ENCODE peak calls at places on chromosomes 13 and 19, in five cellular contexts. One of them, this sample, is unnamed.

GRCh38 chr13:110499621-110500281 is 61.8 kb downstream of the RAB20 start:
- DNase-seq in thoracic aorta: no peak
- DNase-seq in RWPE1: peak; percentile 21
- DNase-seq in CD8-positive, alpha-beta T cell: no peak
- DNase-seq in mammary epithelial cell: no peak
- DNase-seq in this sample: peak; percentile 50

GRCh38 chr19:33294058-33294798 is 8.1 kb downstream of the CEBPA start:
- DNase-seq in mammary epithelial cell: no peak
- DNase-seq in RWPE1: no peak
- DNase-seq in CD8-positive, alpha-beta T cell: no peak
- DNase-seq in thoracic aorta: no peak
- DNase-seq in this sample: no peak

GRCh38 chr19:862529-863304 is 3.3 kb downstream of the CFD start:
- DNase-seq in mammary epithelial cell: peak; percentile 37
- DNase-seq in RWPE1: peak; percentile 63
- DNase-seq in CD8-positive, alpha-beta T cell: peak; percentile 77
- DNase-seq in thoracic aorta: no peak
- DNase-seq in this sample: peak; percentile 17

GRCh38 chr19:18768046-18768771 is 22.9 kb downstream of the COMP start:
- DNase-seq in thoracic aorta: no peak
- DNase-seq in mammary epithelial cell: no peak
- DNase-seq in CD8-positive, alpha-beta T cell: no peak
- DNase-seq in RWPE1: no peak
- DNase-seq in this sample: no peak

GRCh38 chr19:1438933-1439358 is 750 bp downstream of the RPS15 start:
- DNase-seq in thoracic aorta: no peak
- DNase-seq in CD8-positive, alpha-beta T cell: no peak
- DNase-seq in mammary epithelial cell: no peak
- DNase-seq in RWPE1: no peak
- DNase-seq in this sample: no peak

GRCh38 chr13:42581427-42581826 is 7.5 kb downstream of the TNFSF11 start:
- DNase-seq in CD8-positive, alpha-beta T cell: no peak
- DNase-seq in thoracic aorta: no peak
- DNase-seq in RWPE1: no peak
- DNase-seq in mammary epithelial cell: no peak
- DNase-seq in this sample: no peak

GRCh38 chr19:52963229-52963760 is 614 bp upstream of the ZNF816 start:
- DNase-seq in thoracic aorta: no peak
- DNase-seq in mammary epithelial cell: no peak
- DNase-seq in RWPE1: no peak
- DNase-seq in CD8-positive, alpha-beta T cell: no peak
- DNase-seq in this sample: no peak

GRCh38 chr19:18218159-18218558 is 8.1 kb downstream of the PDE4C start:
- DNase-seq in CD8-positive, alpha-beta T cell: no peak
- DNase-seq in thoracic aorta: no peak
- DNase-seq in mammary epithelial cell: no peak
- DNase-seq in RWPE1: no peak
- DNase-seq in this sample: no peak

GRCh38 chr19:33389574-33390119 is 16.1 kb downstream of the CEBPG start:
- DNase-seq in RWPE1: no peak
- DNase-seq in CD8-positive, alpha-beta T cell: no peak
- DNase-seq in thoracic aorta: no peak
- DNase-seq in mammary epithelial cell: no peak
- DNase-seq in this sample: no peak

GRCh38 chr19:49119411-49120324 is at the start of gene PPFIA3:
- DNase-seq in RWPE1: no peak
- DNase-seq in CD8-positive, alpha-beta T cell: no peak
- DNase-seq in thoracic aorta: no peak
- DNase-seq in mammary epithelial cell: peak; percentile 63
- DNase-seq in this sample: peak; percentile 54

GRCh38 chr13:75587679-75588078 is 38.1 kb downstream of the UCHL3 start:
- DNase-seq in RWPE1: no peak
- DNase-seq in thoracic aorta: no peak
- DNase-seq in mammary epithelial cell: peak; percentile 40
- DNase-seq in CD8-positive, alpha-beta T cell: no peak
- DNase-seq in this sample: peak; percentile 4

GRCh38 chr19:46718157-46718933 is 1.4 kb upstream of the PRKD2 start:
- DNase-seq in RWPE1: peak; percentile 66
- DNase-seq in mammary epithelial cell: no peak
- DNase-seq in CD8-positive, alpha-beta T cell: peak; percentile 23
- DNase-seq in thoracic aorta: no peak
- DNase-seq in this sample: no peak

GRCh38 chr19:10102787-10103236 is 334 bp upstream of the ANGPTL6 start:
- DNase-seq in thoracic aorta: no peak
- DNase-seq in mammary epithelial cell: no peak
- DNase-seq in CD8-positive, alpha-beta T cell: no peak
- DNase-seq in RWPE1: no peak
- DNase-seq in this sample: no peak

GRCh38 chr13:20843177-20843576 is 59.4 kb downstream of the XPO4 start:
- DNase-seq in thoracic aorta: no peak
- DNase-seq in CD8-positive, alpha-beta T cell: no peak
- DNase-seq in mammary epithelial cell: no peak
- DNase-seq in RWPE1: no peak
- DNase-seq in this sample: peak; percentile 18

GRCh38 chr13:40624338-40624737 is 42.1 kb downstream of the FOXO1 start:
- DNase-seq in mammary epithelial cell: peak; percentile 36
- DNase-seq in RWPE1: peak; percentile 19
- DNase-seq in thoracic aorta: no peak
- DNase-seq in CD8-positive, alpha-beta T cell: no peak
- DNase-seq in this sample: no peak

GRCh38 chr19:49746206-49746958 is 16.7 kb downstream of the TSKS start:
- DNase-seq in thoracic aorta: no peak
- DNase-seq in RWPE1: peak; percentile 80
- DNase-seq in CD8-positive, alpha-beta T cell: peak; percentile 6
- DNase-seq in mammary epithelial cell: no peak
- DNase-seq in this sample: no peak

GRCh38 chr13:93409001-93409400 is 182.4 kb downstream of the GPC6 start:
- DNase-seq in mammary epithelial cell: no peak
- DNase-seq in RWPE1: no peak
- DNase-seq in thoracic aorta: no peak
- DNase-seq in CD8-positive, alpha-beta T cell: no peak
- DNase-seq in this sample: peak; percentile 45

GRCh38 chr13:98207411-98207810 is 30.3 kb upstream of the RNF113B start:
- DNase-seq in thoracic aorta: no peak
- DNase-seq in RWPE1: no peak
- DNase-seq in mammary epithelial cell: no peak
- DNase-seq in CD8-positive, alpha-beta T cell: no peak
- DNase-seq in this sample: peak; percentile 55

GRCh38 chr19:54208784-54209057 is 8.1 kb downstream of the RPS9 start:
- DNase-seq in mammary epithelial cell: no peak
- DNase-seq in CD8-positive, alpha-beta T cell: no peak
- DNase-seq in thoracic aorta: no peak
- DNase-seq in RWPE1: no peak
- DNase-seq in this sample: no peak

GRCh38 chr13:39415403-39415802 is 187.6 kb downstream of the LHFPL6 start:
- DNase-seq in mammary epithelial cell: peak; percentile 22
- DNase-seq in RWPE1: peak; percentile 6
- DNase-seq in CD8-positive, alpha-beta T cell: no peak
- DNase-seq in thoracic aorta: no peak
- DNase-seq in this sample: peak; percentile 43

GRCh38 chr13:49615844-49616687 is 12.2 kb upstream of the ARL11 start:
- DNase-seq in CD8-positive, alpha-beta T cell: no peak
- DNase-seq in mammary epithelial cell: no peak
- DNase-seq in RWPE1: no peak
- DNase-seq in thoracic aorta: no peak
- DNase-seq in this sample: no peak
- H3K27ac ChIP-seq in CD8-positive, alpha-beta T cell: no peak overlapping the region
- H3K27ac ChIP-seq in mammary epithelial cell: no peak overlapping the region
- H3K27ac ChIP-seq in RWPE1: no peak overlapping the region
- H3K27ac ChIP-seq in thoracic aorta: no peak overlapping the region
- H3K27ac ChIP-seq in this sample: peak overlapping the region; percentile 24

GRCh38 chr19:6261883-6262282 is 17.9 kb downstream of the MLLT1 start:
- DNase-seq in CD8-positive, alpha-beta T cell: no peak
- DNase-seq in thoracic aorta: no peak
- DNase-seq in RWPE1: no peak
- DNase-seq in mammary epithelial cell: no peak
- DNase-seq in this sample: no peak

GRCh38 chr19:6260376-6260775 is 19.4 kb downstream of the MLLT1 start:
- DNase-seq in mammary epithelial cell: no peak
- DNase-seq in thoracic aorta: no peak
- DNase-seq in CD8-positive, alpha-beta T cell: no peak
- DNase-seq in RWPE1: no peak
- DNase-seq in this sample: no peak

GRCh38 chr19:6258812-6259311 is 20.9 kb downstream of the MLLT1 start:
- DNase-seq in CD8-positive, alpha-beta T cell: no peak
- DNase-seq in RWPE1: no peak
- DNase-seq in thoracic aorta: no peak
- DNase-seq in mammary epithelial cell: no peak
- DNase-seq in this sample: no peak

GRCh38 chr19:6260912-6261636 is 18.7 kb downstream of the MLLT1 start:
- DNase-seq in thoracic aorta: no peak
- DNase-seq in mammary epithelial cell: no peak
- DNase-seq in RWPE1: peak; percentile 36
- DNase-seq in CD8-positive, alpha-beta T cell: no peak
- DNase-seq in this sample: peak; percentile 22

DNA sequence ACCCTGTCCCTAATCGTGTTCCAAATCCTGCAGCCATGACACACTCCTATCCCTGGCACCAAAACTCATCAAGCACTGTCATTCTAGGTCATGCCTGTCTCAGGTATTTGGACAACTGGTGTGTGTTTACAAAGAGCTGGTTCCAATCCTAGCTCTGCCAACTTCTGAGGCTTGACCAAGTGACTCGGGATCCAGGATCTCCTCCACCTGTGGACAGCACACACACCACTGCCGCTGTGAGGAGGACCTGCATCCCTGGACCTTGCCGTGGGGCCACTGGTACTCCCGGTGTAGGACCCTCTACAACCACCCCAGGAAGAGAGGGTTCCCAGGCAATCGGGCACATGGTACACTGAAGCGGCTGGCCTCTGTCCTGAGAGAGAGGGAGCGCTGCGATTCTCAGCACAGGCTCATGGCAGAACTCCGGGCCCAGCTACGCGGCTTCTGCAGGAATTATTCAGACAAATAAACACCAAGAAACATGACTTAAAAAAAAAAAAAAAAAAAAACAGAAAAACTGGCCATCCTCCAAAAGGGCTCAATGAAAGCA is 20.4 kb downstream of the MLLT1 start:
- DNase-seq in mammary epithelial cell: no peak
- DNase-seq in thoracic aorta: no peak
- DNase-seq in RWPE1: no peak
- DNase-seq in CD8-positive, alpha-beta T cell: no peak
- DNase-seq in this sample: peak; percentile 75
- H3K27ac ChIP-seq in mammary epithelial cell: no peak overlapping the region
- H3K27ac ChIP-seq in thoracic aorta: peak overlapping the region; percentile 15
- H3K27ac ChIP-seq in RWPE1: peak overlapping the region; percentile 40
- H3K27ac ChIP-seq in CD8-positive, alpha-beta T cell: no peak overlapping the region
- H3K27ac ChIP-seq in this sample: peak overlapping the region; percentile 69

GRCh38 chr19:3357731-3358391 is 8.5 kb upstream of the NFIC start:
- DNase-seq in CD8-positive, alpha-beta T cell: no peak
- DNase-seq in thoracic aorta: no peak
- DNase-seq in mammary epithelial cell: no peak
- DNase-seq in RWPE1: no peak
- DNase-seq in this sample: no peak

GRCh38 chr19:3358919-3359849 is 7.2 kb upstream of the NFIC start:
- DNase-seq in mammary epithelial cell: no peak
- DNase-seq in CD8-positive, alpha-beta T cell: peak; percentile 19
- DNase-seq in thoracic aorta: no peak
- DNase-seq in RWPE1: no peak
- DNase-seq in this sample: peak; percentile 51

GRCh38 chr19:3357362-3357730 is 9.0 kb upstream of the NFIC start:
- DNase-seq in RWPE1: no peak
- DNase-seq in CD8-positive, alpha-beta T cell: no peak
- DNase-seq in mammary epithelial cell: no peak
- DNase-seq in thoracic aorta: no peak
- DNase-seq in this sample: no peak

GRCh38 chr19:3359850-3360493 is 6.4 kb upstream of the NFIC start:
- DNase-seq in thoracic aorta: no peak
- DNase-seq in mammary epithelial cell: no peak
- DNase-seq in RWPE1: no peak
- DNase-seq in CD8-positive, alpha-beta T cell: no peak
- DNase-seq in this sample: no peak

GRCh38 chr19:3358392-3358918 is 7.9 kb upstream of the NFIC start:
- DNase-seq in CD8-positive, alpha-beta T cell: no peak
- DNase-seq in thoracic aorta: no peak
- DNase-seq in mammary epithelial cell: no peak
- DNase-seq in RWPE1: no peak
- DNase-seq in this sample: no peak
- H3K27ac ChIP-seq in CD8-positive, alpha-beta T cell: peak overlapping the region; percentile 9
- H3K27ac ChIP-seq in thoracic aorta: no peak overlapping the region
- H3K27ac ChIP-seq in mammary epithelial cell: no peak overlapping the region
- H3K27ac ChIP-seq in RWPE1: peak overlapping the region; percentile 93
- H3K27ac ChIP-seq in this sample: no peak overlapping the region

DNA sequence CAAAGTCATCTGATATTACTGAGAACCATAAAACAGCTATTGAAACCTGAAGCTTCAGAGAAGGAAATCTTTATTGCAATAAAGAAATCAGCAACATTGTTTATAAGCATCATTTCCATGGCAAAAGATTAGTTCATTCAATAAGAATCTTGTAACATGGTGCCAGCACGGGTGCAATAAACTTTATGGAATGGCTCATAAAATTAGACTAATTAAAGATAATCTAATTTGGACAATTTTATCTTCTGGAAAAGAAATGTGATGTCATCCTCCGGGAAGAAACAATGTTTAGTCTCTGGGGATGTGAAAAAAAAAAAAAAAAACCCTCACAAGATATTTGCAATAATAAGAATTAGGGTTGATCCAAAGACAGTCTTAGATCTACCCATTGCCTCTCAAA is 296.8 kb upstream of the EDNRB start:
- DNase-seq in CD8-positive, alpha-beta T cell: no peak
- DNase-seq in RWPE1: no peak
- DNase-seq in mammary epithelial cell: no peak
- DNase-seq in thoracic aorta: no peak
- DNase-seq in this sample: no peak
- H3K27ac ChIP-seq in CD8-positive, alpha-beta T cell: no peak overlapping the region
- H3K27ac ChIP-seq in RWPE1: no peak overlapping the region
- H3K27ac ChIP-seq in mammary epithelial cell: no peak overlapping the region
- H3K27ac ChIP-seq in thoracic aorta: no peak overlapping the region
- H3K27ac ChIP-seq in this sample: no peak overlapping the region

DNA sequence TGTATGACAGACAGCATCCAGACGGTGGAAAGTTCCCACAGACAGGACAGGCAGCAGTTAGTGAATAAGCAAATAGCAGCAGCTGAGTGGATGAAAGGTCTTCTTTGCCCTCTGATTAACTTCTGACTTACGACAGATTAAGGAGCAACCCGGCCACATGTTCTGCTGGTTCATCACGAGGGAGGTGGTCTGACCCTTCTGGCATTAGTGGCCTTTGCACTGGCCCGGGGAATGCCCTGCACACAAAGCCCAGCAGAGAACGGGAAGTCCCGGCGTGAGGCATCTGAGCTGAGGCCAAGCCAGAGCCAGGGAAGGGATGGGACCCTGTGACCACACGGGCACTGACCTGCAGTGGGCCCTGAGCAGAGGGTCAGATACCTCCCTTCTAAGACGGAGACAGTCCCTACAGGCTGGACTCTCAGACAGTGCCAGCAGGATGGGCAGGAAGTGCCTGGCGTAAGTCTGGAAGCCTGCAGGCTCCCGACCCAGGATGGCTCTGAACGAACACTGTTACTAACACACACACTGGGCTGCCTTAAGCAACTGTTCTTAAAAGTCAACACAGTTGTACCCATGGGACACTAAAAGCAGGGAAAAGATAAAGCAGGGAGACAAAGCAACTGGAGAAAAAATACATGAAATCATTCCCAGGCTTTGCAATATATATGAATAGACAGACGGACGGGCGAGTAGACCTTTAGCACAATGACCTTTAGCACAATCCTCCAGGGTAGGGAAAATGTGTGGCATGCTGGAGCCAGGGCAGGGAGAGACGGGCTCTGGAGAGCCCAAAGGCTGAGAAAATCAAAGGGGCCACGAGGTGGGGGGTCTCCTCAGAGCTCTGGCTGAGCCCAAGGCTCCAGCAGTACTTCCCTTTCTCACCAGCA is 6.3 kb downstream of the C19orf12 start:
- DNase-seq in thoracic aorta: no peak
- DNase-seq in mammary epithelial cell: no peak
- DNase-seq in CD8-positive, alpha-beta T cell: no peak
- DNase-seq in RWPE1: no peak
- DNase-seq in this sample: no peak
- H3K27ac ChIP-seq in thoracic aorta: peak overlapping the region; percentile 41
- H3K27ac ChIP-seq in mammary epithelial cell: no peak overlapping the region
- H3K27ac ChIP-seq in CD8-positive, alpha-beta T cell: no peak overlapping the region
- H3K27ac ChIP-seq in RWPE1: no peak overlapping the region
- H3K27ac ChIP-seq in this sample: no peak overlapping the region

This sample was measured in IMR-90.